ENCODE peak calls at places on chromosomes 11 and 22, in six cellular contexts. One of them, this sample, is unnamed.
A peak's percentile ranks its signal among the peaks of the same experiment; 100 is the strongest.

GRCh38 chr22:17091851-17092250 is 7.1 kb downstream of the IL17RA start:
- DNase-seq in K562: no peak
- DNase-seq in H1: no peak
- DNase-seq in GM12878: no peak
- DNase-seq in HepG2: no peak
- DNase-seq in HCT116: no peak
- DNase-seq in this sample: no peak

GRCh38 chr11:9739108-9739507 is 75.2 kb downstream of the SWAP70 start:
- DNase-seq in HCT116: no peak
- DNase-seq in K562: no peak
- DNase-seq in HepG2: no peak
- DNase-seq in H1: no peak
- DNase-seq in GM12878: no peak
- DNase-seq in this sample: no peak

GRCh38 chr22:32802291-32802826 is 854 bp downstream of the TIMP3 start:
- DNase-seq in K562: no peak
- DNase-seq in HCT116: no peak
- DNase-seq in HepG2: no peak
- DNase-seq in GM12878: no peak
- DNase-seq in H1: no peak
- DNase-seq in this sample: no peak

GRCh38 chr11:19032990-19033389 is 27.5 kb downstream of the MRGPRX2 start:
- DNase-seq in H1: no peak
- DNase-seq in K562: no peak
- DNase-seq in HepG2: no peak
- DNase-seq in GM12878: no peak
- DNase-seq in HCT116: no peak
- DNase-seq in this sample: no peak

GRCh38 chr11:92843455-92843854 is 126.0 kb upstream of the MTNR1B start:
- DNase-seq in HepG2: no peak
- DNase-seq in GM12878: no peak
- DNase-seq in H1: no peak
- DNase-seq in HCT116: no peak
- DNase-seq in K562: no peak
- DNase-seq in this sample: no peak

GRCh38 chr11:8649361-8649760 is 33.1 kb downstream of the TRIM66 start:
- DNase-seq in K562: no peak
- DNase-seq in H1: no peak
- DNase-seq in HepG2: no peak
- DNase-seq in HCT116: no peak
- DNase-seq in GM12878: no peak
- DNase-seq in this sample: no peak

GRCh38 chr11:11532574-11532973 is 89.2 kb downstream of the GALNT18 start:
- DNase-seq in HCT116: no peak
- DNase-seq in H1: no peak
- DNase-seq in GM12878: no peak
- DNase-seq in HepG2: no peak
- DNase-seq in K562: no peak
- DNase-seq in this sample: no peak

GRCh38 chr11:68264244-68264643 is 7.5 kb downstream of the C11orf24 start:
- DNase-seq in H1: no peak
- DNase-seq in HCT116: no peak
- DNase-seq in K562: no peak
- DNase-seq in GM12878: no peak
- DNase-seq in HepG2: no peak
- DNase-seq in this sample: no peak

GRCh38 chr11:48170840-48171233 is 45.8 kb upstream of the OR4B1 start:
- DNase-seq in K562: no peak
- DNase-seq in GM12878: no peak
- DNase-seq in HepG2: no peak
- DNase-seq in HCT116: no peak
- DNase-seq in H1: no peak
- DNase-seq in this sample: no peak

GRCh38 chr11:73989156-73989555 is 6.5 kb upstream of the UCP2 start:
- DNase-seq in GM12878: no peak
- DNase-seq in H1: no peak
- DNase-seq in K562: peak; percentile 47
- DNase-seq in HepG2: no peak
- DNase-seq in HCT116: no peak
- DNase-seq in this sample: no peak

GRCh38 chr11:70595016-70595415 is 196.7 kb downstream of the CTTN start:
- DNase-seq in HepG2: no peak
- DNase-seq in HCT116: no peak
- DNase-seq in H1: no peak
- DNase-seq in K562: no peak
- DNase-seq in GM12878: no peak
- DNase-seq in this sample: no peak
- TF ChIP-seq YY1 in HepG2: no peak
- TF ChIP-seq YY1 in HCT116: no peak
- TF ChIP-seq YY1 in H1: no peak
- TF ChIP-seq YY1 in K562: no peak
- TF ChIP-seq YY1 in GM12878: no peak
- TF ChIP-seq YY1 in this sample: no peak

GRCh38 chr11:64882243-64882642 is 3.8 kb upstream of the EHD1 start:
- DNase-seq in GM12878: no peak
- DNase-seq in K562: no peak
- DNase-seq in HCT116: no peak
- DNase-seq in HepG2: no peak
- DNase-seq in H1: no peak
- DNase-seq in this sample: no peak

GRCh38 chr11:64880240-64881001 is 2.0 kb upstream of the EHD1 start:
- DNase-seq in K562: no peak
- DNase-seq in HCT116: no peak
- DNase-seq in GM12878: no peak
- DNase-seq in HepG2: no peak
- DNase-seq in H1: no peak
- DNase-seq in this sample: no peak

GRCh38 chr11:64883575-64883974 is 5.2 kb upstream of the EHD1 start:
- DNase-seq in GM12878: no peak
- DNase-seq in H1: no peak
- DNase-seq in HepG2: no peak
- DNase-seq in HCT116: no peak
- DNase-seq in K562: no peak
- DNase-seq in this sample: no peak

GRCh38 chr11:64879226-64879900 is 942 bp upstream of the EHD1 start:
- DNase-seq in H1: no peak
- DNase-seq in HCT116: no peak
- DNase-seq in HepG2: no peak
- DNase-seq in GM12878: no peak
- DNase-seq in K562: no peak
- DNase-seq in this sample: no peak

GRCh38 chr11:64881476-64881875 is 3.1 kb upstream of the EHD1 start:
- DNase-seq in HepG2: no peak
- DNase-seq in K562: no peak
- DNase-seq in H1: no peak
- DNase-seq in GM12878: no peak
- DNase-seq in HCT116: no peak
- DNase-seq in this sample: no peak
- TF ChIP-seq ZNF274 in HepG2: no peak
- TF ChIP-seq ZNF274 in K562: no peak
- TF ChIP-seq ZNF274 in H1: no peak
- TF ChIP-seq ZNF274 in GM12878: no peak
- TF ChIP-seq ZNF274 in HCT116: no peak
- TF ChIP-seq ZNF274 in this sample: no peak

GRCh38 chr22:42836026-42836425 is 21.0 kb downstream of the ARFGAP3 start:
- DNase-seq in GM12878: no peak
- DNase-seq in HepG2: no peak
- DNase-seq in HCT116: no peak
- DNase-seq in K562: no peak
- DNase-seq in H1: no peak
- DNase-seq in this sample: no peak

GRCh38 chr22:42842658-42843370 is 14.3 kb downstream of the ARFGAP3 start:
- DNase-seq in GM12878: no peak
- DNase-seq in HCT116: no peak
- DNase-seq in HepG2: no peak
- DNase-seq in H1: no peak
- DNase-seq in K562: no peak
- DNase-seq in this sample: no peak

GRCh38 chr22:42844756-42845155 is 12.3 kb downstream of the ARFGAP3 start:
- DNase-seq in K562: no peak
- DNase-seq in HepG2: no peak
- DNase-seq in GM12878: no peak
- DNase-seq in HCT116: peak; percentile 26
- DNase-seq in H1: no peak
- DNase-seq in this sample: no peak

GRCh38 chr22:42837556-42837955 is 19.5 kb downstream of the ARFGAP3 start:
- DNase-seq in K562: no peak
- DNase-seq in GM12878: no peak
- DNase-seq in HCT116: no peak
- DNase-seq in HepG2: no peak
- DNase-seq in H1: no peak
- DNase-seq in this sample: no peak

DNA sequence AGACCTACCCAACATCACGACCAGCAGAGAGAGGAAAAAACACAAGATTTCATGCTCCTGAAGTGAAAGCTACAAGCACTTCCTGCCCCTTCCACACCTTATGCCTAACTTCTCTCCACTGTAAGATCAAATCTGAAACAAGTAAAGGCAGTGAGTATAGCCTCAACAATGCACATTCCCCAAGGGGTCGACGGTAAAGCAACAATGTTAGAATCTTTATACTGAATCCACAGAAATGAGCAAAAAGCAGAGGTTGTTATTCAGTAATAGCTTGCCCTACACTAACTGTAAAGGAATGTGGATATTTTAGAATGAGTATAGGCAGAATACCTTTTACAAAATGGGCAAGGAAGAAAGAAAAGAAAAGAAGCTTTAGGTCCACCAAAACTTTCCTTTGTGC is 15.6 kb downstream of the ARFGAP3 start:
- DNase-seq in HCT116: no peak
- DNase-seq in GM12878: no peak
- DNase-seq in K562: no peak
- DNase-seq in H1: no peak
- DNase-seq in HepG2: no peak
- DNase-seq in this sample: no peak
- H3K9ac ChIP-seq in HCT116: no peak overlapping the region
- H3K9ac ChIP-seq in GM12878: no peak overlapping the region
- H3K9ac ChIP-seq in K562: no peak overlapping the region
- H3K9ac ChIP-seq in H1: no peak overlapping the region
- H3K9ac ChIP-seq in HepG2: no peak overlapping the region
- H3K9ac ChIP-seq in this sample: no peak overlapping the region

GRCh38 chr11:4821021-4821420 is at the start of gene OR51F2:
- DNase-seq in HepG2: no peak
- DNase-seq in H1: no peak
- DNase-seq in HCT116: no peak
- DNase-seq in GM12878: no peak
- DNase-seq in K562: no peak
- DNase-seq in this sample: no peak

GRCh38 chr11:4830909-4831308 is 9.8 kb downstream of the OR51F2 start:
- DNase-seq in GM12878: no peak
- DNase-seq in HCT116: no peak
- DNase-seq in H1: no peak
- DNase-seq in HepG2: no peak
- DNase-seq in K562: no peak
- DNase-seq in this sample: no peak

GRCh38 chr11:4826425-4826824 is 5.3 kb downstream of the OR51F2 start:
- DNase-seq in K562: no peak
- DNase-seq in GM12878: no peak
- DNase-seq in HepG2: no peak
- DNase-seq in HCT116: no peak
- DNase-seq in H1: no peak
- DNase-seq in this sample: no peak

GRCh38 chr11:4825132-4825531 is 4.0 kb downstream of the OR51F2 start:
- DNase-seq in K562: no peak
- DNase-seq in HCT116: no peak
- DNase-seq in GM12878: no peak
- DNase-seq in HepG2: no peak
- DNase-seq in H1: no peak
- DNase-seq in this sample: no peak
- TF ChIP-seq YY1 in K562: no peak
- TF ChIP-seq YY1 in HCT116: no peak
- TF ChIP-seq YY1 in GM12878: no peak
- TF ChIP-seq YY1 in HepG2: no peak
- TF ChIP-seq YY1 in H1: no peak
- TF ChIP-seq YY1 in this sample: no peak

DNA sequence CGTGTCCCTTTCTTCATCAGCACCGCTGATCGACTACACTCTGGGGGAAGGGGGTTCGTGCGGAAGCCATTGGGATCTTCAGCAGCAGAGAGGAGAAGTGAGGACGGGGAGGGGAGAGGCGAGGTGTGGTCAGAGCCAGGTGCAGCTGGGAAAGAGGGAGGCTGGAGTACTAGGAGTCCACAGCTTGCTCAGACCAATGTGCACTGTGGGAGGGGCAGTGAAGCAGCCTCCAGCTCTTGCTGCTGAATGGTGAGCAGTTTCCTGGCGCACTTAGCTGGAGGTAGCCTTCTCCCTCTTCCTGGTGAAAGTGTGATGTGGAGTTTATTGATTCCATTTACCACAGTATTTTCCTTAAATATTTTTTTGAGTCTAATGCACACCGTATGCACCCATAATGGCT is 99.0 kb upstream of the NECTIN1 start:
- DNase-seq in HepG2: no peak
- DNase-seq in GM12878: no peak
- DNase-seq in K562: no peak
- DNase-seq in H1: no peak
- DNase-seq in HCT116: no peak
- DNase-seq in this sample: no peak
- TF ChIP-seq ZNF274 in HepG2: no peak
- TF ChIP-seq ZNF274 in GM12878: no peak
- TF ChIP-seq ZNF274 in K562: no peak
- TF ChIP-seq ZNF274 in H1: no peak
- TF ChIP-seq ZNF274 in HCT116: no peak
- TF ChIP-seq ZNF274 in this sample: no peak

DNA sequence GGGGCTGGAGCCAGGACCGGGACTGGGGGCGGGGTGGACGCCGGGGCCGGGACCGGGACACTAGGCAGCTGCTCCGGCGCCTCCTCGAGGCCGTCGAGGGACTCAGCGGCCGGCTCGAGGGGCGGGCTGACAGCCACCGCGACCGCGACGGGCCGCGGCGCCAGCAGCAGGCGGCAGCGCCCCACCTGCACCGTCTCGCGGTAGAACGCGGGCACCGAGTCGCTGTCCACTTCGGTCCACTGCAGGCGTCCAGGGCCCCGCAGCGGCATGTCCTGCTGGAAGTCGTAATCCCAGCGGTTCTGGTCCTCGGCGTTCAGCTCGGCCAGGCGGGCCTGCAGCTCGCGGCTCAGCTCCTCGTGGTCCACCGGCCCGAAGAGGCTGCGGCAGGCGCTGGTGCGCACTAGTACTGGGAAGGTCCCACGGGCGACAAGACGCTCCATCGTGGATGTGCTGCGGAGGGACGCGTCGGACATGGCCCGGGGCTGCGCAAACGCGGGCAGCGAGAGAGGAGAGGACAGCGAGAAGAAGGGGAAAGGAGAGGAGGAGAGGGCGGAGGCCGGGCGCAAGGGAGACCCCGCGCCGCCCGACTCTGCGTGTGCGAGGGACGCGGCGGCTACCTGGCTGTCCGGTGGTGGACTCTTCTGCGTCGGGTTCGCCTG is 429 bp downstream of the CDKN1C start:
- DNase-seq in GM12878: no peak
- DNase-seq in HCT116: no peak
- DNase-seq in H1: no peak
- DNase-seq in HepG2: no peak
- DNase-seq in K562: peak; percentile 85
- DNase-seq in this sample: no peak
- H3K9ac ChIP-seq in GM12878: no peak overlapping the region
- H3K9ac ChIP-seq in HCT116: peak overlapping the region; percentile 38
- H3K9ac ChIP-seq in H1: peak overlapping the region; percentile 50
- H3K9ac ChIP-seq in HepG2: no peak overlapping the region
- H3K9ac ChIP-seq in K562: peak overlapping the region; percentile 88
- H3K9ac ChIP-seq in this sample: peak overlapping the region; percentile 94

GRCh38 chr11:59216654-59217640 is 4.2 kb upstream of the MPEG1 start:
- DNase-seq in HepG2: no peak
- DNase-seq in K562: no peak
- DNase-seq in HCT116: no peak
- DNase-seq in GM12878: peak; percentile 99
- DNase-seq in H1: no peak
- DNase-seq in this sample: no peak
- TF ChIP-seq YY1 in HepG2: no peak
- TF ChIP-seq YY1 in K562: no peak
- TF ChIP-seq YY1 in HCT116: no peak
- TF ChIP-seq YY1 in GM12878: peak; percentile 74
- TF ChIP-seq YY1 in H1: no peak
- TF ChIP-seq YY1 in this sample: no peak

This sample was measured in NT2/D1.